ENCODE peak calls at places on chromosomes 4 and X, in ten cellular contexts. U is T-helper 1 cell; S is ELR; K is GDM1; N is SIG-M5; J is astrocyte of the hippocampus; O is lung microvascular endothelial cell; A is stimulated activated CD8-positive, alpha-beta memory T cell treated with anti-CD3 and anti-CD28 coated beads, Interleukin-4, amount 100 ng/mL, for 1 hour; E is activated gamma-delta T cell treated with Interleukin-2 at 50 U/mL for 16 hours; D is NCI-H226. Z is an unnamed sample.

GRCh38 chrX:12975999-12976558 is 1.2 kb downstream of the TMSB4X start:
- DNase-seq in N (no peak), O (peak), J (peak), U (peak), S (peak), K (peak), D (no peak), A (no peak), E (no peak), Z (peak)

GRCh38 chrX:40380649-40381488 is 199.9 kb upstream of the ATP6AP2 start:
- DNase-seq in S (no peak), N (no peak), E (no peak), J (no peak), K (peak), U (no peak), A (no peak), D (no peak), O (no peak), Z (no peak)

GRCh38 chr4:149031399-149031798 is 589.2 kb upstream of the NR3C2 start:
- DNase-seq in E (no peak), S (peak), N (no peak), D (no peak), J (peak), K (no peak), A (no peak), O (peak), U (no peak), Z (no peak)

GRCh38 chr4:74838746-74839370 is 44.5 kb upstream of the BTC start:
- DNase-seq in A (no peak), N (no peak), K (no peak), O (no peak), J (peak), U (no peak), E (no peak), D (peak), S (peak), Z (peak)

GRCh38 chrX:57977992-57978391 is 67.7 kb upstream of the ZXDA start:
- DNase-seq in U (no peak), O (no peak), N (no peak), S (no peak), J (no peak), D (no peak), K (no peak), A (no peak), E (no peak), Z (no peak)

GRCh38 chrX:40143001-40143400 is 45.2 kb upstream of the BCOR start:
- DNase-seq in A (no peak), E (no peak), S (no peak), N (no peak), D (no peak), K (no peak), O (peak), U (no peak), J (no peak), Z (no peak)

GRCh38 chrX:134144231-134144630 is 92.8 kb upstream of the CCDC160 start:
- DNase-seq in E (no peak), S (peak), O (peak), J (peak), N (no peak), D (no peak), U (peak), K (no peak), A (no peak), Z (no peak)

GRCh38 chr4:178963646-178964045 is 1521.4 kb upstream of the AGA start:
- DNase-seq in E (no peak), N (no peak), K (no peak), U (no peak), A (no peak), S (no peak), D (no peak), O (no peak), J (no peak), Z (no peak)

GRCh38 chr4:4541040-4541631 is 712 bp downstream of the STX18 start:
- DNase-seq in K (no peak), U (peak), D (no peak), S (peak), O (peak), E (no peak), J (peak), A (no peak), N (peak), Z (peak)

GRCh38 chrX:120316587-120317283 is 5.5 kb upstream of the TMEM255A start:
- DNase-seq in O (no peak), N (no peak), D (no peak), E (no peak), U (no peak), J (peak), K (no peak), S (peak), A (no peak), Z (peak)

GRCh38 chr4:78322032-78322431 is 229.5 kb upstream of the ANXA3 start:
- DNase-seq in J (no peak), E (no peak), O (no peak), D (no peak), N (no peak), U (no peak), K (no peak), A (no peak), S (no peak), Z (no peak)

GRCh38 chr4:75229783-75230570 is 284.2 kb downstream of the RCHY1 start:
- DNase-seq in D (no peak), K (no peak), E (no peak), N (no peak), O (no peak), U (no peak), S (no peak), A (no peak), J (no peak), Z (no peak)

GRCh38 chr4:36573441-36573840 is 292.0 kb downstream of the DTHD1 start:
- DNase-seq in A (no peak), D (no peak), U (no peak), S (no peak), N (no peak), E (no peak), J (no peak), K (no peak), O (no peak), Z (no peak)

GRCh38 chr4:14958436-14958835 is 43.8 kb upstream of the CPEB2 start:
- DNase-seq in D (no peak), K (no peak), E (no peak), A (no peak), O (no peak), U (no peak), J (no peak), S (no peak), N (no peak), Z (no peak)

GRCh38 chr4:57876934-57877554 is 766.9 kb upstream of the IGFBP7 start:
- DNase-seq in A (no peak), K (no peak), U (no peak), N (no peak), S (no peak), O (no peak), J (no peak), E (no peak), D (no peak), Z (no peak)

GRCh38 chrX:72297953-72298730 is 7.6 kb downstream of the CITED1 start:
- DNase-seq in O (peak), A (no peak), U (peak), J (no peak), E (no peak), K (peak), N (no peak), S (peak), D (no peak), Z (peak)

GRCh38 chr4:145828802-145829485 is 109.7 kb downstream of the ZNF827 start:
- DNase-seq in K (no peak), D (no peak), U (peak), A (no peak), N (no peak), S (no peak), E (no peak), J (no peak), O (no peak), Z (no peak)

GRCh38 chr4:170979736-170980135 is 833.5 kb upstream of the GALNTL6 start:
- DNase-seq in S (peak), K (no peak), O (no peak), U (no peak), N (no peak), E (no peak), A (no peak), D (no peak), J (peak), Z (no peak)

GRCh38 chrX:31333181-31333831 is 261.5 kb upstream of the FTHL17 start:
- DNase-seq in U (no peak), N (no peak), A (no peak), J (peak), S (peak), E (no peak), D (peak), O (no peak), K (no peak), Z (peak)

GRCh38 chr4:55323375-55323774 is 22.7 kb upstream of the SRD5A3 start:
- DNase-seq in J (no peak), D (no peak), N (no peak), E (no peak), S (no peak), U (no peak), O (peak), K (no peak), A (no peak), Z (no peak)

GRCh38 chr4:19486400-19486799 is 765.3 kb upstream of the SLIT2 start:
- DNase-seq in K (no peak), O (no peak), N (no peak), S (peak), J (peak), D (no peak), U (no peak), E (no peak), A (no peak), Z (peak)

GRCh38 chr4:172844556-172844955 is 324.1 kb upstream of the GALNT7 start:
- DNase-seq in A (no peak), N (no peak), D (no peak), S (no peak), K (no peak), U (no peak), E (no peak), O (no peak), J (no peak), Z (no peak)

GRCh38 chrX:138191998-138192397 is 519.5 kb downstream of the FGF13 start:
- DNase-seq in E (no peak), S (peak), K (no peak), D (no peak), A (no peak), N (no peak), U (peak), J (peak), O (peak), Z (no peak)

GRCh38 chrX:135432453-135432852 is 10.7 kb downstream of the SMIM10L2A start:
- DNase-seq in D (no peak), O (no peak), K (no peak), A (no peak), E (no peak), S (no peak), N (no peak), J (no peak), U (no peak), Z (no peak)

GRCh38 chr4:68654946-68655721 is 15.3 kb downstream of the UGT2B15 start:
- DNase-seq in K (no peak), N (no peak), A (no peak), J (peak), D (no peak), S (no peak), E (no peak), U (no peak), O (no peak), Z (no peak)

GRCh38 chr4:156190606-156191005 is 236.9 kb upstream of the CTSO start:
- DNase-seq in E (no peak), A (no peak), D (peak), S (peak), O (no peak), N (no peak), K (no peak), U (no peak), J (peak), Z (peak)

Z was measured in HCEC 1CT.